ENCODE peak calls at places on chromosomes 12 and 14, in five cellular contexts. H, C, B, G and Y are unnamed samples.

GRCh38 chr12:124742111-124742510 is 121.6 kb downstream of the SCARB1 start:
- DNase-seq in H (no peak), C (no peak), B (peak), G (no peak), Y (no peak)

GRCh38 chr12:23950775-23951391 is 1.4 kb upstream of the SOX5 start:
- DNase-seq in H (no peak), C (no peak), B (peak), G (peak), Y (no peak)

GRCh38 chr12:124422570-124423523 is 128.0 kb downstream of the RFLNA start:
- DNase-seq in H (peak), C (peak), B (no peak), G (peak), Y (peak)

GRCh38 chr14:68518910-68519686 is 273.8 kb downstream of the ZFP36L1 start:
- DNase-seq in H (peak), C (no peak), B (no peak), G (peak), Y (no peak)

GRCh38 chr14:91293281-91293680 is 48.8 kb upstream of the GPR68 start:
- DNase-seq in H (no peak), C (no peak), B (no peak), G (no peak), Y (peak)

GRCh38 chr14:60655114-60655897 is 6.0 kb upstream of the SIX1 start:
- DNase-seq in H (no peak), C (no peak), B (no peak), G (no peak), Y (no peak)

GRCh38 chr12:100225491-100225890 is 24.9 kb downstream of the ACTR6 start:
- DNase-seq in H (no peak), C (no peak), B (no peak), G (no peak), Y (no peak)

GRCh38 chr12:110349096-110349495 is 54.4 kb downstream of the ANAPC7 start:
- DNase-seq in H (no peak), C (no peak), B (no peak), G (no peak), Y (no peak)

GRCh38 chr12:63151061-63151897 is at the start of gene AVPR1A:
- DNase-seq in H (no peak), C (no peak), B (no peak), G (no peak), Y (peak)

GRCh38 chr12:99670635-99671034 is 23.1 kb downstream of the GARIN6 start:
- DNase-seq in H (no peak), C (no peak), B (no peak), G (peak), Y (no peak)

GRCh38 chr12:119931402-119931801 is 54.3 kb upstream of the CIT start:
- DNase-seq in H (no peak), C (no peak), B (no peak), G (no peak), Y (no peak)

GRCh38 chr12:109308534-109309440 is at the start of gene FOXN4:
- DNase-seq in H (no peak), C (no peak), B (no peak), G (no peak), Y (no peak)

GRCh38 chr12:4900327-4900726 is 9.4 kb upstream of the KCNA1 start:
- DNase-seq in H (no peak), C (no peak), B (no peak), G (peak), Y (no peak)

GRCh38 chr14:105519946-105520698 is 6.3 kb upstream of the TMEM121 start:
- DNase-seq in H (no peak), C (no peak), B (no peak), G (no peak), Y (no peak)

GRCh38 chr14:50319293-50319692 is 7.2 kb downstream of the DMAC2L start:
- DNase-seq in H (no peak), C (no peak), B (no peak), G (peak), Y (no peak)

GRCh38 chr12:104784592-104784991 is 173.5 kb downstream of the SLC41A2 start:
- DNase-seq in H (no peak), C (no peak), B (no peak), G (peak), Y (no peak)

GRCh38 chr14:41146391-41146790 is 460.3 kb upstream of the LRFN5 start:
- DNase-seq in H (no peak), C (no peak), B (no peak), G (no peak), Y (no peak)

GRCh38 chr12:1418144-1418543 is 176.2 kb downstream of the FBXL14 start:
- DNase-seq in H (no peak), C (no peak), B (no peak), G (no peak), Y (no peak)

GRCh38 chr12:88600272-88600671 is 20.0 kb upstream of the KITLG start:
- DNase-seq in H (no peak), C (no peak), B (no peak), G (peak), Y (no peak)

GRCh38 chr12:121530600-121531355 is 50.0 kb downstream of the KDM2B start:
- DNase-seq in H (peak), C (no peak), B (no peak), G (peak), Y (peak)

GRCh38 chr12:128583453-128583852 is 240.3 kb downstream of the SLC15A4 start:
- DNase-seq in H (no peak), C (no peak), B (no peak), G (no peak), Y (no peak)

GRCh38 chr14:23447634-23448353 is 12.3 kb upstream of the MYH7 start:
- DNase-seq in H (no peak), C (no peak), B (no peak), G (no peak), Y (no peak)

GRCh38 chr14:67620217-67620789 is 583 bp downstream of the ARG2 start:
- DNase-seq in H (peak), C (peak), B (no peak), G (peak), Y (peak)

GRCh38 chr12:26704684-26705475 is 128.1 kb downstream of the ITPR2 start:
- DNase-seq in H (no peak), C (no peak), B (no peak), G (peak), Y (no peak)

GRCh38 chr12:94710933-94711332 is 60.6 kb upstream of the TMCC3 start:
- DNase-seq in H (no peak), C (no peak), B (peak), G (peak), Y (peak)

GRCh38 chr14:83958359-83958758 is 1571.6 kb upstream of the FLRT2 start:
- DNase-seq in H (no peak), C (no peak), B (no peak), G (no peak), Y (no peak)